ENCODE peak calls at places on chromosomes 16 and 17, in ten cellular contexts. One of them, this sample, is unnamed. For H3K27me3, the result is how much of the 10 kb centered on the place peaks cover.

GRCh38 chr17:39966771-39967170 is 4.0 kb downstream of the GSDMA start:
- DNase-seq in GM23338: no peak
- DNase-seq in transverse colon: no peak
- DNase-seq in prostate gland: no peak
- DNase-seq in HCT116: no peak
- DNase-seq in SK-N-SH: no peak
- DNase-seq in suprapubic skin: no peak
- DNase-seq in HL-60: no peak
- DNase-seq in sigmoid colon: no peak
- DNase-seq in stomach: no peak
- DNase-seq in this sample: no peak

GRCh38 chr17:63356275-63356905 is 89.7 kb downstream of the CYB561 start:
- DNase-seq in sigmoid colon: no peak
- DNase-seq in HCT116: peak
- DNase-seq in HL-60: no peak
- DNase-seq in prostate gland: no peak
- DNase-seq in suprapubic skin: no peak
- DNase-seq in transverse colon: no peak
- DNase-seq in stomach: no peak
- DNase-seq in SK-N-SH: no peak
- DNase-seq in GM23338: no peak
- DNase-seq in this sample: no peak

GRCh38 chr17:13477180-13477611 is 124.5 kb downstream of the HS3ST3A1 start:
- DNase-seq in GM23338: no peak
- DNase-seq in SK-N-SH: no peak
- DNase-seq in transverse colon: no peak
- DNase-seq in stomach: no peak
- DNase-seq in suprapubic skin: no peak
- DNase-seq in HCT116: no peak
- DNase-seq in prostate gland: no peak
- DNase-seq in HL-60: no peak
- DNase-seq in sigmoid colon: no peak
- DNase-seq in this sample: no peak

GRCh38 chr17:60086822-60087591 is 8.3 kb upstream of the HEATR6 start:
- DNase-seq in GM23338: no peak
- DNase-seq in sigmoid colon: no peak
- DNase-seq in SK-N-SH: no peak
- DNase-seq in transverse colon: no peak
- DNase-seq in HL-60: no peak
- DNase-seq in prostate gland: no peak
- DNase-seq in stomach: no peak
- DNase-seq in HCT116: no peak
- DNase-seq in suprapubic skin: no peak
- DNase-seq in this sample: no peak

GRCh38 chr17:42311240-42312034 is 23.1 kb downstream of the STAT5A start:
- DNase-seq in stomach: peak
- DNase-seq in prostate gland: peak
- DNase-seq in SK-N-SH: peak
- DNase-seq in GM23338: peak
- DNase-seq in transverse colon: peak
- DNase-seq in sigmoid colon: peak
- DNase-seq in suprapubic skin: peak
- DNase-seq in HCT116: no peak
- DNase-seq in HL-60: peak
- DNase-seq in this sample: peak

GRCh38 chr17:43842975-43843325 is 4.0 kb upstream of the CD300LG start:
- DNase-seq in suprapubic skin: no peak
- DNase-seq in sigmoid colon: no peak
- DNase-seq in SK-N-SH: no peak
- DNase-seq in transverse colon: no peak
- DNase-seq in stomach: no peak
- DNase-seq in HL-60: no peak
- DNase-seq in prostate gland: no peak
- DNase-seq in GM23338: no peak
- DNase-seq in HCT116: no peak
- DNase-seq in this sample: no peak

GRCh38 chr16:30805056-30805369 is 18.0 kb upstream of the ZNF629 start:
- DNase-seq in sigmoid colon: no peak
- DNase-seq in SK-N-SH: no peak
- DNase-seq in HCT116: no peak
- DNase-seq in suprapubic skin: no peak
- DNase-seq in transverse colon: no peak
- DNase-seq in HL-60: no peak
- DNase-seq in prostate gland: no peak
- DNase-seq in GM23338: no peak
- DNase-seq in stomach: no peak
- DNase-seq in this sample: no peak

GRCh38 chr17:12853921-12854320 is 64.6 kb downstream of the ARHGAP44 start:
- DNase-seq in transverse colon: no peak
- DNase-seq in prostate gland: no peak
- DNase-seq in stomach: no peak
- DNase-seq in HCT116: no peak
- DNase-seq in sigmoid colon: no peak
- DNase-seq in SK-N-SH: no peak
- DNase-seq in GM23338: peak
- DNase-seq in suprapubic skin: no peak
- DNase-seq in HL-60: no peak
- DNase-seq in this sample: no peak

GRCh38 chr17:81243333-81243664 is 4.2 kb downstream of the NDUFAF8 start:
- DNase-seq in suprapubic skin: no peak
- DNase-seq in stomach: no peak
- DNase-seq in HL-60: no peak
- DNase-seq in prostate gland: no peak
- DNase-seq in SK-N-SH: no peak
- DNase-seq in GM23338: no peak
- DNase-seq in sigmoid colon: no peak
- DNase-seq in HCT116: no peak
- DNase-seq in transverse colon: no peak
- DNase-seq in this sample: no peak

GRCh38 chr17:83089322-83090156 is 10.1 kb downstream of the METRNL start:
- DNase-seq in GM23338: no peak
- DNase-seq in prostate gland: peak
- DNase-seq in HL-60: no peak
- DNase-seq in sigmoid colon: no peak
- DNase-seq in SK-N-SH: no peak
- DNase-seq in suprapubic skin: peak
- DNase-seq in transverse colon: peak
- DNase-seq in HCT116: no peak
- DNase-seq in stomach: peak
- DNase-seq in this sample: peak

GRCh38 chr16:56625943-56626654 is 518 bp downstream of the MT1E start:
- DNase-seq in prostate gland: no peak
- DNase-seq in HCT116: no peak
- DNase-seq in SK-N-SH: no peak
- DNase-seq in HL-60: no peak
- DNase-seq in transverse colon: peak
- DNase-seq in sigmoid colon: peak
- DNase-seq in suprapubic skin: no peak
- DNase-seq in stomach: no peak
- DNase-seq in GM23338: no peak
- DNase-seq in this sample: peak

GRCh38 chr16:81513204-81514040 is 68.8 kb downstream of the CMIP start:
- DNase-seq in HL-60: no peak
- DNase-seq in prostate gland: no peak
- DNase-seq in transverse colon: no peak
- DNase-seq in SK-N-SH: no peak
- DNase-seq in sigmoid colon: peak
- DNase-seq in suprapubic skin: peak
- DNase-seq in stomach: no peak
- DNase-seq in GM23338: peak
- DNase-seq in HCT116: no peak
- DNase-seq in this sample: no peak

DNA sequence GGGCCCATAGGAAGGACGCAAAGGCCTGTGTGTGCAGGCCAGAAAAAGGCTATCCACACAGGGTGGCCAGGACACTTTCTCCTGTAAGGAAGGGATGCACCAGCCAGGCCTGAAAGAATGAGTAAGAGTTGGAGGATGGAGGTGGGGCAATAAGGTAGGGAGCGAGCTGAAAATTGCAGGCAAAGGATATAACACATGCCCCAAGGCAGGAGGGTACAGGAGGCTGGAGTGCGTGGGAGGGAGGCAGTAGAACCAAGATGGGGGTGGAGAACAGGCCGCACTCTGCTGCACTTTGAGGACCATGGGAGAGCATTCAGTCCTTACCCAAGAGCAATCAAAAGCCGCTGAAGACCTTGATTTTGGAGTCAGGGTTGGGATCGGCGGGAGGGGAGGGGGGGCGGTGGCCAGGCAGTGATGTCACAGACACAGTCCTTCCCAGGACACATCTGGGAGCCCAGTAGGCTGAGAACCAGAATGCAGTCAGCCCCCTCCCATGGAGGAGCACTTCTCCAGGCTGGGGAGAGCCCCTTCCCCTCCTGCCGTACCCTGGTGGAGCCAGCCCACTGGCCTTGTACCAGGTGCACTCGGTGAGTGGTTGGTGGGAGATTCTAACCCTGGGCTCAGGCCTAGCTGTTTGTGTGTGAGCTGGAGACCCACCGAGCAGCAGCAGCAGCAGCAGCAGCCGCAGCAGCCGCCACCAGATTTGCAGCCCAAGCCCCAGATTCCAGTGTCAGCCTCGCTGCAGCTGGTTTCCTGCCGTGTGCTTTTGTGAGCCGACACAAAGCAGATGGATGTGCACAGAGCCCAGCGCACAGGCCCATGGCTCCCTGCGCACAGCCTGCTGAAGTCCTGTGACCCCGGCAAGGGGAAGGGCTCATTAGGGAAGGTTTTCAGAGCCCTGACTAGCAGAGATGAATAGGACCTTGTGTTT is 17.5 kb downstream of the ANKRD40 start:
- DNase-seq in transverse colon: no peak
- DNase-seq in suprapubic skin: peak
- DNase-seq in HCT116: no peak
- DNase-seq in prostate gland: no peak
- DNase-seq in HL-60: no peak
- DNase-seq in GM23338: peak
- DNase-seq in stomach: no peak
- DNase-seq in SK-N-SH: peak
- DNase-seq in sigmoid colon: no peak
- DNase-seq in this sample: no peak
- TF ChIP-seq POLR2AphosphoS5 in transverse colon: no peak
- TF ChIP-seq POLR2AphosphoS5 in suprapubic skin: no peak
- TF ChIP-seq POLR2AphosphoS5 in HCT116: no peak
- TF ChIP-seq POLR2AphosphoS5 in prostate gland: no peak
- TF ChIP-seq POLR2AphosphoS5 in HL-60: no peak
- TF ChIP-seq POLR2AphosphoS5 in GM23338: no peak
- TF ChIP-seq POLR2AphosphoS5 in stomach: no peak
- TF ChIP-seq POLR2AphosphoS5 in SK-N-SH: no peak
- TF ChIP-seq POLR2AphosphoS5 in sigmoid colon: no peak
- TF ChIP-seq POLR2AphosphoS5 in this sample: no peak

GRCh38 chr17:68383120-68383442 is 74.2 kb downstream of the WIPI1 start:
- DNase-seq in transverse colon: no peak
- DNase-seq in HCT116: no peak
- DNase-seq in SK-N-SH: no peak
- DNase-seq in suprapubic skin: no peak
- DNase-seq in sigmoid colon: no peak
- DNase-seq in HL-60: no peak
- DNase-seq in stomach: no peak
- DNase-seq in GM23338: no peak
- DNase-seq in prostate gland: no peak
- DNase-seq in this sample: no peak
- H3K4me3 ChIP-seq in transverse colon: no peak
- H3K4me3 ChIP-seq in HCT116: no peak
- H3K4me3 ChIP-seq in SK-N-SH: no peak
- H3K4me3 ChIP-seq in suprapubic skin: no peak
- H3K4me3 ChIP-seq in sigmoid colon: no peak
- H3K4me3 ChIP-seq in HL-60: no peak
- H3K4me3 ChIP-seq in stomach: no peak
- H3K4me3 ChIP-seq in GM23338: no peak
- H3K4me3 ChIP-seq in prostate gland: no peak
- H3K4me3 ChIP-seq in this sample: no peak

GRCh38 chr16:21276090-21276489 is 2.0 kb downstream of the CRYM start:
- DNase-seq in HL-60: no peak
- DNase-seq in prostate gland: no peak
- DNase-seq in sigmoid colon: no peak
- DNase-seq in HCT116: no peak
- DNase-seq in GM23338: no peak
- DNase-seq in stomach: no peak
- DNase-seq in transverse colon: no peak
- DNase-seq in SK-N-SH: no peak
- DNase-seq in suprapubic skin: no peak
- DNase-seq in this sample: no peak

GRCh38 chr16:21277045-21277926 is 804 bp downstream of the CRYM start:
- DNase-seq in SK-N-SH: no peak
- DNase-seq in GM23338: no peak
- DNase-seq in sigmoid colon: no peak
- DNase-seq in transverse colon: no peak
- DNase-seq in stomach: no peak
- DNase-seq in suprapubic skin: no peak
- DNase-seq in prostate gland: no peak
- DNase-seq in HL-60: no peak
- DNase-seq in HCT116: no peak
- DNase-seq in this sample: no peak

GRCh38 chr16:21274172-21274726 is 3.8 kb downstream of the CRYM start:
- DNase-seq in HL-60: no peak
- DNase-seq in HCT116: no peak
- DNase-seq in stomach: no peak
- DNase-seq in SK-N-SH: no peak
- DNase-seq in sigmoid colon: no peak
- DNase-seq in GM23338: no peak
- DNase-seq in transverse colon: no peak
- DNase-seq in suprapubic skin: no peak
- DNase-seq in prostate gland: no peak
- DNase-seq in this sample: no peak

GRCh38 chr16:21277927-21278706 is at the start of gene CRYM:
- DNase-seq in sigmoid colon: peak
- DNase-seq in suprapubic skin: no peak
- DNase-seq in HCT116: no peak
- DNase-seq in prostate gland: peak
- DNase-seq in HL-60: no peak
- DNase-seq in SK-N-SH: peak
- DNase-seq in transverse colon: peak
- DNase-seq in stomach: peak
- DNase-seq in GM23338: peak
- DNase-seq in this sample: no peak

GRCh38 chr16:21275529-21275928 is 2.6 kb downstream of the CRYM start:
- DNase-seq in prostate gland: peak
- DNase-seq in sigmoid colon: no peak
- DNase-seq in suprapubic skin: no peak
- DNase-seq in stomach: no peak
- DNase-seq in HCT116: no peak
- DNase-seq in transverse colon: no peak
- DNase-seq in SK-N-SH: no peak
- DNase-seq in HL-60: no peak
- DNase-seq in GM23338: no peak
- DNase-seq in this sample: no peak
- H3K27me3 ChIP-seq in prostate gland: under half
- H3K27me3 ChIP-seq in sigmoid colon: under half
- H3K27me3 ChIP-seq in suprapubic skin: under half
- H3K27me3 ChIP-seq in stomach: under half
- H3K27me3 ChIP-seq in HCT116: under half
- H3K27me3 ChIP-seq in transverse colon: under half
- H3K27me3 ChIP-seq in SK-N-SH: under half
- H3K27me3 ChIP-seq in HL-60: under half
- H3K27me3 ChIP-seq in GM23338: under half
- H3K27me3 ChIP-seq in this sample: under half

DNA sequence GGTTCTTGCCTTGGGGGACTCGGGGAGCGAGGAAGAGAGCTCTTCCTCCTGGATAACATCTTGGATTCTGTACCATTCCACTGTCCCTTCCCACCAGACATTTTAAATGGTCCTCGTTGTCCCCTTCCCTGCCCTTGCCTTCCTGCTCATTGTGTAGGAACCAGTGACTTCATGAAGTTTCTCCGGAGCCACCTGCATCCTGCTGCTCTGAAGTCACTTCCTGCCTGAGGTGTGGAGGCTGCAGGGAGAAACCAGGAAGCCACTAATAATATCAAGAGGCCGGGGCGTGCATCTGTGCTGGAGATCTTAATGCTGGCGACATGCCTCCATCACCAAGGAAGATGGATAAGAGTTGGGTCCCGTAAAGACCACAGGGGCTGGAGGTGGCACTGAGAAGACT is 6.2 kb upstream of the SLC16A13 start:
- DNase-seq in GM23338: no peak
- DNase-seq in suprapubic skin: no peak
- DNase-seq in stomach: no peak
- DNase-seq in SK-N-SH: no peak
- DNase-seq in transverse colon: peak
- DNase-seq in HCT116: no peak
- DNase-seq in HL-60: no peak
- DNase-seq in sigmoid colon: no peak
- DNase-seq in prostate gland: no peak
- DNase-seq in this sample: no peak
- TF ChIP-seq POLR2AphosphoS5 in GM23338: no peak
- TF ChIP-seq POLR2AphosphoS5 in suprapubic skin: no peak
- TF ChIP-seq POLR2AphosphoS5 in stomach: no peak
- TF ChIP-seq POLR2AphosphoS5 in SK-N-SH: no peak
- TF ChIP-seq POLR2AphosphoS5 in transverse colon: no peak
- TF ChIP-seq POLR2AphosphoS5 in HCT116: no peak
- TF ChIP-seq POLR2AphosphoS5 in HL-60: no peak
- TF ChIP-seq POLR2AphosphoS5 in sigmoid colon: no peak
- TF ChIP-seq POLR2AphosphoS5 in prostate gland: peak
- TF ChIP-seq POLR2AphosphoS5 in this sample: peak

This sample was measured in breast epithelium.